ENCODE peak calls at places on chromosomes 7 and 10, in four cellular contexts. One of them, this sample, is unnamed.

GRCh38 chr10:80409121-80409520 is 770 bp downstream of the PRXL2A start:
- DNase-seq in tibial nerve: no peak
- DNase-seq in upper lobe of right lung: no peak
- DNase-seq in astrocyte: no peak
- DNase-seq in this sample: no peak

GRCh38 chr7:106045139-106045538 is 67.0 kb downstream of the SYPL1 start:
- DNase-seq in tibial nerve: no peak
- DNase-seq in upper lobe of right lung: no peak
- DNase-seq in astrocyte: no peak
- DNase-seq in this sample: no peak

GRCh38 chr7:12670071-12670729 is 17.2 kb upstream of the ARL4A start:
- DNase-seq in tibial nerve: no peak
- DNase-seq in upper lobe of right lung: no peak
- DNase-seq in astrocyte: peak
- DNase-seq in this sample: no peak

GRCh38 chr7:18936265-18936664 is 181.2 kb downstream of the TWIST1 start:
- DNase-seq in tibial nerve: no peak
- DNase-seq in upper lobe of right lung: no peak
- DNase-seq in astrocyte: no peak
- DNase-seq in this sample: no peak

GRCh38 chr7:95886501-95887090 is 114.2 kb downstream of the DYNC1I1 start:
- DNase-seq in tibial nerve: no peak
- DNase-seq in upper lobe of right lung: no peak
- DNase-seq in astrocyte: no peak
- DNase-seq in this sample: no peak

GRCh38 chr10:12077580-12078180 is 8.9 kb downstream of the DHTKD1 start:
- DNase-seq in tibial nerve: no peak
- DNase-seq in upper lobe of right lung: no peak
- DNase-seq in astrocyte: no peak
- DNase-seq in this sample: no peak

GRCh38 chr7:96526492-96526891 is 183.2 kb downstream of the SEM1 start:
- DNase-seq in tibial nerve: no peak
- DNase-seq in upper lobe of right lung: no peak
- DNase-seq in astrocyte: no peak
- DNase-seq in this sample: peak

GRCh38 chr10:73908853-73909611 is 1.9 kb upstream of the PLAU start:
- DNase-seq in tibial nerve: no peak
- DNase-seq in upper lobe of right lung: peak
- DNase-seq in astrocyte: peak
- DNase-seq in this sample: no peak

GRCh38 chr7:70568674-70569334 is 563.1 kb upstream of the GALNT17 start:
- DNase-seq in tibial nerve: no peak
- DNase-seq in upper lobe of right lung: no peak
- DNase-seq in astrocyte: peak
- DNase-seq in this sample: no peak

GRCh38 chr10:62352356-62352963 is 21.7 kb upstream of the ZNF365 start:
- DNase-seq in tibial nerve: no peak
- DNase-seq in upper lobe of right lung: no peak
- DNase-seq in astrocyte: peak
- DNase-seq in this sample: no peak

GRCh38 chr7:94056796-94057207 is 52.6 kb upstream of the BET1 start:
- DNase-seq in tibial nerve: no peak
- DNase-seq in upper lobe of right lung: no peak
- DNase-seq in astrocyte: peak
- DNase-seq in this sample: no peak

GRCh38 chr10:1654811-1655356 is 82.4 kb downstream of the ADARB2 start:
- DNase-seq in tibial nerve: no peak
- DNase-seq in upper lobe of right lung: peak
- DNase-seq in astrocyte: no peak
- DNase-seq in this sample: no peak

GRCh38 chr7:17618652-17618974 is 320.2 kb downstream of the AHR start:
- DNase-seq in tibial nerve: no peak
- DNase-seq in upper lobe of right lung: no peak
- DNase-seq in astrocyte: no peak
- DNase-seq in this sample: no peak

GRCh38 chr7:107638594-107638993 is 22.0 kb upstream of the SLC26A4 start:
- DNase-seq in tibial nerve: no peak
- DNase-seq in upper lobe of right lung: no peak
- DNase-seq in astrocyte: no peak
- DNase-seq in this sample: no peak

GRCh38 chr7:23347682-23348180 is 48.6 kb downstream of the MALSU1 start:
- DNase-seq in tibial nerve: no peak
- DNase-seq in upper lobe of right lung: no peak
- DNase-seq in astrocyte: peak
- DNase-seq in this sample: no peak

GRCh38 chr10:122124808-122125207 is 135.8 kb downstream of the TACC2 start:
- DNase-seq in tibial nerve: no peak
- DNase-seq in upper lobe of right lung: no peak
- DNase-seq in astrocyte: no peak
- DNase-seq in this sample: no peak
- H3K27ac ChIP-seq in tibial nerve: no peak
- H3K27ac ChIP-seq in upper lobe of right lung: peak
- H3K27ac ChIP-seq in astrocyte: no peak
- H3K27ac ChIP-seq in this sample: no peak

DNA sequence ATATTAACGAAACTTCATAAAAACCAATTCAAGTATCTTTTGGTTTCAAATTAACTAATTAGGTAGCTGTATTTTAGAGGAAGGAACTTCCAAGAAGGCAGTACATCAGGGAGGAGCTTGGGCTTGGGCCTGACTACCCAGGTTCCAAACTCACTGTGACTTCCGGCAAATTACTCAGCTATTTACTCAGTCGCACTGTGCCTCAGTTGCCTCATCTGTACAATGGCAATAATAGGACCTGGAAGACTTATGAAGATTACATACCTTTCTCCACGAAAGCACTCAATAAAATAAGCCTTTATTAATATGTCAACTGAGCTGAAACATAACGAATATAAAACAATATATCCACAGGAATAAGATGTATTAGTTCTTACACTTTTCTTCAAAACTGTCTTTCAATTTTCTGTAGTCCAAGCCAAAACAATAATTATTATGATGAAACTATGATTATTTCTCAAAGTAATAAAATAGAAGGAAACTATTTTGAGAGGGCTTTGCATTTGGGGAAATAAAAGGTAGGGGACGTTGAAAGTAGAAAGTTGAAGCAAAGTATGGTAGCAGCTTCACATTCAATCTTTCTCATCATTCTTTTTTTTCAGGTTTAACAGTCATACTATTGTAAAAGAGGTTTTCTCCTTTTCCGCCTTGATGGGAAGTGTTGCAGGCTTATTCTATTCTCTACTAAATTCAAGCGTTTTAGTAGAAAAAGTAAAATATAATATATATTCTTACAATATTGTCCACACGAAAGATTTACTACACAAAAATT is 10.5 kb upstream of the EBLN1 start:
- DNase-seq in tibial nerve: no peak
- DNase-seq in upper lobe of right lung: no peak
- DNase-seq in astrocyte: no peak
- DNase-seq in this sample: no peak
- H3K27ac ChIP-seq in tibial nerve: peak
- H3K27ac ChIP-seq in upper lobe of right lung: peak
- H3K27ac ChIP-seq in astrocyte: peak
- H3K27ac ChIP-seq in this sample: peak

DNA sequence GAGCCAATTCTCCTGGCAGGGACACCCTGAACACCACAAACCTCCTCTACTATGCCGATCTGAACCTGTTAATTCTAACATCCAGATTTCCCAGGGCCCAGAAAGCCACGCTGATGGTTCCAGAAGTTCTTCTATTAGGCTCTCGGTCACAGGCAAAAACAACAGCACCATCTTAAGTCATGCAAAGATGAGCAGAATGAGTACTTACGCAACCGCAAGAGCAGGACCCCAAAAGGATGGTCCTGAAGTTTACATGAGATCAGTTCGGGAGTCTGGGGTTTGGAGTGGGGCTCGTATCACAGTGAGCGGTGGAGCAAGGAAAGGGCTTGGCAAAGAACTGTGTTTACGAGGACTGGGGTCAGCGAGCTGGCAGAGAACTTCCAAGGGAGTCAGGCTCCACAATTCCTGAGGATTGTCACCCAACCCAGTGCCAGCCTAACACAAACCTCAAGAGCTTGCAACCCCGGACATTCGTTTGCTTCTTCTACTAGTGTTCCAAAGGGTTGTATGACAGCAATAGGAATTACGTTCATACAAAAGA is 532.6 kb downstream of the TNS3 start:
- DNase-seq in tibial nerve: no peak
- DNase-seq in upper lobe of right lung: no peak
- DNase-seq in astrocyte: no peak
- DNase-seq in this sample: no peak
- H3K27ac ChIP-seq in tibial nerve: no peak
- H3K27ac ChIP-seq in upper lobe of right lung: no peak
- H3K27ac ChIP-seq in astrocyte: no peak
- H3K27ac ChIP-seq in this sample: no peak

DNA sequence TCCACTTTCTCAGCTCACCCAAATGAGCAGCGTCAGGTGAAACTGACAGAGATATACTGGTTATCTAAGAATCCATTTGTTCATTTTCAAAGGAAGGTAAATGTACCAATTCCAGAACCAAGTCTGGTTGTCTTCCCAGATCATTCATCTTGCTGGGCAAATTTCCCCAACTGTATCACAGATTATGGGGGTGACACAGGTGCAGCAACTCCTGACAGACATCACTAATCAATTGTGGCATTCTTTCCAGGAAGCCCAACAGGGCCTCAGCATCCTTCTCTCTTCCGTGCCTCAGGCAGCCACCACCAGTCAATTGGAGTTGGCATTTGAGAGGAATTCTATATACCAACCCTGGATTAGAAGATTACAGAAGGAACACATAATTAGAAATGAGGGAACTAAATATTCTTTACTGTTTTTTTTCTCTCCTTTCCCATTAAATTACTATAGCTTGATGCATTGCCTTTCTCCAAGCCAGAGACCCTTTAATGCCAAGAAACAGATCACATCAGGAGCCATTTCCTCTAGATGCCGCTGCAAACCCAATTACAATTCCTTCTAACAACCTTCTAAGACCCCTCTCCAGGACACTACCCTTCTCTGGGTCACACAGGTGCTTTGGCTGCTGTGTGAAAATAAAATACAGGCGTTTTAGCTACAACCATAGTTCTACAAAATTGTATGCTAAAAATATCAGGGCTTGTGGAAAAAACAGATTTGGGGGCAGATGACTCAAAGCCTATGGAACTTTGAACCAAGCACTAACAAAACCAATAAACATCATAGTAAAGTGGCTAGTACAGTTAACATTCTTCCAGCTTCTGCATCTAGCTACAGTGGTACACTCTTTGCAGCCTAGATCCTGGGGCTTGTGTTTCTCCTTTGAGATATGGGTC is 291.6 kb downstream of the RNLS start:
- DNase-seq in tibial nerve: no peak
- DNase-seq in upper lobe of right lung: no peak
- DNase-seq in astrocyte: no peak
- DNase-seq in this sample: no peak
- H3K27ac ChIP-seq in tibial nerve: no peak
- H3K27ac ChIP-seq in upper lobe of right lung: no peak
- H3K27ac ChIP-seq in astrocyte: no peak
- H3K27ac ChIP-seq in this sample: no peak

This sample was measured in caudate nucleus.